ENCODE peak calls at places on chromosomes 4 and X, in six cellular contexts. A, K, L, M, Z and P are unnamed samples.

GRCh38 chr4:153465922-153466636 is at the start of gene TMEM131L:
- DNase-seq in A (peak), K (peak), L (peak), M (peak), Z (peak), P (peak)

GRCh38 chr4:51931461-51931860 is 88.5 kb downstream of the DCUN1D4 start:
- DNase-seq in A (no peak), K (no peak), L (no peak), M (no peak), Z (no peak), P (no peak)

GRCh38 chrX:71998836-71999509 is 88.3 kb downstream of the NHSL2 start:
- DNase-seq in A (peak), K (peak), L (no peak), M (peak), Z (no peak), P (no peak)

GRCh38 chr4:74608151-74608949 is 163.4 kb downstream of the AREG start:
- DNase-seq in A (no peak), K (no peak), L (no peak), M (no peak), Z (no peak), P (no peak)

GRCh38 chr4:166422475-166422874 is 549.4 kb downstream of the TLL1 start:
- DNase-seq in A (no peak), K (peak), L (no peak), M (no peak), Z (no peak), P (no peak)

GRCh38 chrX:106680716-106681115 is 45.8 kb upstream of the RNF128 start:
- DNase-seq in A (no peak), K (no peak), L (no peak), M (no peak), Z (no peak), P (no peak)

GRCh38 chr4:183674153-183674552 is 15.1 kb downstream of the TRAPPC11 start:
- DNase-seq in A (no peak), K (no peak), L (no peak), M (no peak), Z (no peak), P (no peak)

GRCh38 chrX:30620980-30621716 is 32.1 kb upstream of the GK start:
- DNase-seq in A (no peak), K (peak), L (no peak), M (no peak), Z (no peak), P (no peak)

GRCh38 chr4:13706716-13707115 is 79.2 kb upstream of the BOD1L1 start:
- DNase-seq in A (no peak), K (no peak), L (no peak), M (no peak), Z (no peak), P (no peak)

GRCh38 chr4:84673475-84674230 is 90.7 kb downstream of the CDS1 start:
- DNase-seq in A (peak), K (peak), L (no peak), M (no peak), Z (no peak), P (no peak)

GRCh38 chrX:150041208-150041607 is 102.9 kb upstream of the EOLA2 start:
- DNase-seq in A (no peak), K (no peak), L (no peak), M (no peak), Z (no peak), P (no peak)

DNA sequence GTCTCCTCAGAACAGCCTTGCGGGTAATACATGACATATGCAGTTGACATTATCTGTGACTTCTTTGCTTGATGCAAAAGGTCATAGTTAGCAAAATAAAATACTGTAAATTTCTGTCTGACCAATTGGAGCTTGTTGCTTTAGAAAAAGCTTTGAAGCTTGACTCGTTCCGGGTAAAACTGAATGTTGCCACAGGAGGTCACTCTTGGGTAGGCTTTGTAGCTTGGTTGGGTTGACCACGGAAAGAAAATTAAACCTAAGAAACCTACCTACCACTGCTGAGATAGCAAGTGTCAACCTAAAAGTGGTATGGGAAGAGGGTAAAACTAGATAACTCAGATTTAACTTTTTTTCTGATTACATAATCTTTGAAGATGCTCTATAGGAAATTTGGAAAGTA is 23.2 kb downstream of the PRPS2 start:
- DNase-seq in A (no peak), K (peak), L (no peak), M (peak), Z (no peak), P (no peak)
- TF ChIP-seq CTCF in A (peak), K (peak), L (peak), M (peak), Z (peak), P (no peak)

DNA sequence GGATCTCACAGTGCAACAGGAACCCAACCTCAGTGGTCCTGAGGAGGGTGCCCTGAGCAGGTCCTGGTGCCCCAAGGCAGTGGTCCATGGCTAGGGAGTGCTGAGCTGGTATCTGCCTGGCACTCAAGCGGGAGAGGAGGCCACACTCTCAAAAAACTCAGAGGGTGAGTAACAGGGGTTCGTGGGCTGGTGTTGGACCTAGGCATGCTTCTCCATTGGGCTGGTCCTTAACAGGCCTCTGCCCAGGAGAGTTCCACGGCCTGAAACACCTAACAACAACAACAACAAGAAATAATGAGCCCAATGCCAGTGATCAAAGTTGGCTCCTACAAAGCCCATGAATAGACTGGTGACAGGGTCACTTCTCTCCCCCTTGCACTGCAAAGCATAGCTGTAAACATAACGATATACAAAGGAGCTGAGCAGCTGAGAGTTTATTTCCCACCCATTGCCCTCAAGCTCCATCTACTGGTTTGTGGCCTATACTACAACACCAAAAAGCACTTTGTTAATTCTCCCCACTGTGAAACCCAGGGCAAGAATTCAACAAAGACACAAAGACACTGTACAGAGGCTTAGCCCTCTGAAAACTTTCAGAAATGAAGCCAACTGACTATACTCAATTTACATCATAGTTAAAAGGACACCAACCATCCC is 736.2 kb upstream of the ADGRL3 start:
- DNase-seq in A (no peak), K (peak), L (no peak), M (peak), Z (no peak), P (no peak)
- TF ChIP-seq CTCF in A (peak), K (peak), L (no peak), M (peak), Z (no peak), P (no peak)

GRCh38 chr4:86443495-86443894 is 83.6 kb upstream of the MAPK10 start:
- DNase-seq in A (no peak), K (no peak), L (no peak), M (no peak), Z (no peak), P (no peak)
- TF ChIP-seq CTCF in A (no peak), K (no peak), L (no peak), M (no peak), Z (no peak), P (no peak)

GRCh38 chrX:54920610-54921426 is at the start of gene TRO:
- DNase-seq in A (no peak), K (peak), L (no peak), M (peak), Z (no peak), P (no peak)
- TF ChIP-seq CTCF in A (no peak), K (peak), L (no peak), M (peak), Z (no peak), P (no peak)

DNA sequence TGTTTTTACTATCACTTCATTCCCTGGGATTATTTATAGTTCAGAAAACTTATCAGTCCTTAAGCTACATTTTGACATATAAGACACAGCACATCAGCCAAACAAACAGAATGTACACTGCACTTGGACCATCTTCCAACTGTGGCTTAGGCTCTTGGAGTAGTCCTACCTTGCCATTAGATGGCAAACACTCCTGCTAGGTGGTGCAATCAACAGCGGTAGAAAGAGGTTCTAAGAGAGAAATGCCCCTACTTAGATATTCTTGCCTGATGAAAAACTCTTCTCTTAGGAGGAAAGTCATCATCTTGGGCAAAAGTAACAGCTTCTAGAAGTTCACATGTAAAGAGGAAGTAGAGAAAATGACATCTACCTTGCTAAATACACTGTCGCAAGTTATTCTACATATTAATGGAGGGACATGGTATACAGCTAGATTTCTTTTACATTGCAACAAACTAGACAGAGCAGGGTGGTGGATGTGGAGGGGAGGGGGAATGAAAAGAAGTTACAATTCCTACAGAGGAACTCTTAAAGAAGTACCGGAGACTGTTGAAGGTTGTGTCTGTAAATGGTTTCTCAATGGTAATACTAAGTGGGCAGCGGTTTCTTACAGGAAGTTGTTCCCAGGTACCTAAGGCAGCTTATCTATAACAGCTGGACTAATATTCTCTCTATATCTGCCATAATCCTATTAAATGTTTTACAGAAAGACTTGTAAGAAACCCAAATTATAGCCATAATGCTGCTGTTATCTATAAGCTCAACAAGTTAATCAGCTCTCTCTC is 8.1 kb upstream of the STPG2 start:
- DNase-seq in A (no peak), K (no peak), L (no peak), M (no peak), Z (no peak), P (no peak)
- TF ChIP-seq CTCF in A (no peak), K (no peak), L (no peak), M (no peak), Z (no peak), P (no peak)

GRCh38 chr4:117311215-117311614 is 225.8 kb upstream of the TRAM1L1 start:
- DNase-seq in A (no peak), K (no peak), L (no peak), M (no peak), Z (no peak), P (no peak)
- TF ChIP-seq CTCF in A (no peak), K (no peak), L (no peak), M (no peak), Z (no peak), P (no peak)